ENCODE peak calls at places on chromosomes 3 and 15, in five cellular contexts. T is NCI-H345; L is iris pigment epithelial cell; E is substantia nigra; H is activated CD4-positive, CD25-positive, alpha-beta regulatory T cell. O is an unnamed sample.

GRCh38 chr3:43894176-43895049 is 203.7 kb downstream of the ABHD5 start:
- DNase-seq in T (peak), L (peak), E (peak), H (no peak), O (no peak)

GRCh38 chr3:38843898-38844297 is 27.9 kb upstream of the SCN10A start:
- DNase-seq in T (peak), L (peak), E (no peak), H (no peak), O (no peak)

GRCh38 chr15:43889072-43889471 is 62.3 kb downstream of the WDR76 start:
- DNase-seq in T (no peak), L (no peak), E (no peak), H (no peak), O (no peak)

GRCh38 chr3:24377218-24377993 is 117.2 kb downstream of the THRB start:
- DNase-seq in T (no peak), L (peak), E (no peak), H (no peak), O (no peak)

GRCh38 chr3:181384970-181385369 is 326.8 kb upstream of the SOX2 start:
- DNase-seq in T (no peak), L (no peak), E (no peak), H (no peak), O (no peak)

GRCh38 chr3:71160800-71161546 is 422.6 kb downstream of the FOXP1 start:
- DNase-seq in T (no peak), L (peak), E (no peak), H (no peak), O (no peak)

GRCh38 chr3:194023501-194024280 is 112.3 kb upstream of the HES1 start:
- DNase-seq in T (peak), L (no peak), E (no peak), H (no peak), O (no peak)

GRCh38 chr3:114451561-114452018 is 157.8 kb downstream of the TIGIT start:
- DNase-seq in T (peak), L (peak), E (peak), H (no peak), O (no peak)

GRCh38 chr3:192884831-192885356 is 32.8 kb downstream of the MB21D2 start:
- DNase-seq in T (no peak), L (peak), E (no peak), H (no peak), O (no peak)

GRCh38 chr3:23084367-23084766 is 118.8 kb upstream of the UBE2E2 start:
- DNase-seq in T (no peak), L (no peak), E (no peak), H (no peak), O (no peak)

GRCh38 chr3:170418422-170419300 is at the start of gene CLDN11:
- DNase-seq in T (peak), L (peak), E (peak), H (no peak), O (no peak)